ENCODE peak calls at places on chromosomes 4 and X, in nine cellular contexts. T is pancreas; P is CD8-positive, alpha-beta T cell; R is cardiac muscle cell; E is sigmoid colon; Z is transverse colon; Y is activated B cell treated with CpG ODN at 0.5 μM for 24 hours; O is uterus; X is coronary artery. I is an unnamed sample.

GRCh38 chr4:166284221-166284620 is 411.2 kb downstream of the TLL1 start:
- DNase-seq in T (no peak), P (no peak), R (no peak), E (no peak), Z (no peak), Y (no peak), O (no peak), X (no peak), I (no peak)

GRCh38 chr4:108224628-108225053 is 55.9 kb upstream of the LEF1 start:
- DNase-seq in T (peak; percentile 7), P (no peak), R (peak; percentile 62), E (no peak), Z (no peak), Y (no peak), O (no peak), X (no peak), I (no peak)

GRCh38 chrX:138708268-138708667 is 3.2 kb downstream of the FGF13 start:
- DNase-seq in T (no peak), P (no peak), R (no peak), E (no peak), Z (no peak), Y (no peak), O (no peak), X (no peak), I (no peak)

GRCh38 chr4:25065901-25066610 is 35.3 kb upstream of the LGI2 start:
- DNase-seq in T (no peak), P (no peak), R (peak; percentile 72), E (no peak), Z (no peak), Y (no peak), O (peak; percentile 37), X (no peak), I (no peak)

GRCh38 chr4:25424539-25425228 is 47.6 kb downstream of the ANAPC4 start:
- DNase-seq in T (no peak), P (no peak), R (no peak), E (no peak), Z (no peak), Y (no peak), O (peak; percentile 61), X (no peak), I (no peak)

GRCh38 chrX:125203737-125204578 is 115.7 kb upstream of the TEX13C start:
- DNase-seq in T (no peak), P (peak; percentile 4), R (no peak), E (no peak), Z (no peak), Y (no peak), O (peak; percentile 16), X (no peak), I (no peak)

GRCh38 chr4:145957307-145957706 is 18.7 kb upstream of the ZNF827 start:
- DNase-seq in T (no peak), P (no peak), R (peak; percentile 56), E (no peak), Z (no peak), Y (no peak), O (no peak), X (no peak), I (no peak)

GRCh38 chr4:139319571-139319970 is 17.3 kb upstream of the NDUFC1 start:
- DNase-seq in T (no peak), P (no peak), R (no peak), E (no peak), Z (no peak), Y (no peak), O (no peak), X (no peak), I (no peak)

GRCh38 chrX:53223955-53224859 is 800 bp downstream of the KDM5C start:
- DNase-seq in T (no peak), P (no peak), R (peak; percentile 16), E (no peak), Z (peak; percentile 22), Y (no peak), O (peak; percentile 22), X (no peak), I (no peak)

GRCh38 chr4:159269143-159269542 is 166.3 kb downstream of the RAPGEF2 start:
- DNase-seq in T (no peak), P (no peak), R (no peak), E (no peak), Z (no peak), Y (no peak), O (no peak), X (no peak), I (no peak)

GRCh38 chr4:1600811-1601532 is 83.1 kb downstream of the FAM53A start:
- DNase-seq in T (no peak), P (no peak), R (no peak), E (peak; percentile 57), Z (no peak), Y (no peak), O (no peak), X (no peak), I (no peak)

GRCh38 chrX:130084651-130085237 is 25.6 kb downstream of the ELF4 start:
- DNase-seq in T (no peak), P (no peak), R (no peak), E (no peak), Z (no peak), Y (no peak), O (no peak), X (no peak), I (no peak)

GRCh38 chrX:80216086-80216485 is 201.5 kb downstream of the TBX22 start:
- DNase-seq in T (no peak), P (no peak), R (peak; percentile 69), E (no peak), Z (no peak), Y (no peak), O (no peak), X (no peak), I (no peak)

GRCh38 chrX:105876658-105877057 is 54.3 kb downstream of the NRK start:
- DNase-seq in T (no peak), P (no peak), R (peak; percentile 16), E (no peak), Z (no peak), Y (no peak), O (no peak), X (no peak), I (no peak)

GRCh38 chrX:11465648-11466411 is 172.6 kb downstream of the AMELX start:
- DNase-seq in T (no peak), P (no peak), R (no peak), E (no peak), Z (no peak), Y (no peak), O (no peak), X (no peak), I (no peak)

GRCh38 chr4:116180056-116180690 is 905.2 kb downstream of the TRAM1L1 start:
- DNase-seq in T (no peak), P (no peak), R (peak; percentile 5), E (no peak), Z (no peak), Y (no peak), O (no peak), X (no peak), I (no peak)
- TF ChIP-seq CTCF in T (no peak), P (no peak), R (no peak), E (no peak), Z (no peak), Y (no peak), O (no peak), X (no peak), I (peak; percentile 22)

GRCh38 chrX:117998171-117998570 is 118.4 kb downstream of the KLHL13 start:
- DNase-seq in T (no peak), P (no peak), R (no peak), E (no peak), Z (no peak), Y (no peak), O (no peak), X (no peak), I (no peak)

GRCh38 chrX:118000518-118000917 is 116.1 kb downstream of the KLHL13 start:
- DNase-seq in T (no peak), P (no peak), R (no peak), E (no peak), Z (no peak), Y (no peak), O (no peak), X (no peak), I (no peak)

GRCh38 chrX:117995378-117995777 is 121.2 kb downstream of the KLHL13 start:
- DNase-seq in T (no peak), P (no peak), R (no peak), E (no peak), Z (no peak), Y (no peak), O (no peak), X (no peak), I (no peak)

GRCh38 chrX:117996408-117996807 is 120.2 kb downstream of the KLHL13 start:
- DNase-seq in T (no peak), P (no peak), R (no peak), E (no peak), Z (no peak), Y (no peak), O (no peak), X (no peak), I (no peak)

GRCh38 chrX:117996918-117997480 is 119.6 kb downstream of the KLHL13 start:
- DNase-seq in T (no peak), P (no peak), R (no peak), E (no peak), Z (no peak), Y (no peak), O (no peak), X (no peak), I (no peak)
- TF ChIP-seq CTCF in T (no peak), P (no peak), R (peak; percentile 23), E (no peak), Z (peak; percentile 32), Y (no peak), O (peak; percentile 6), X (no peak), I (no peak)

GRCh38 chrX:149470960-149471359 is 34.1 kb downstream of the IDS start:
- DNase-seq in T (peak; percentile 49), P (peak; percentile 65), R (peak; percentile 68), E (peak; percentile 80), Z (peak; percentile 73), Y (peak; percentile 34), O (peak; percentile 68), X (peak; percentile 84), I (peak; percentile 70)
- TF ChIP-seq CTCF in T (peak; percentile 89), P (peak; percentile 73), R (peak; percentile 72), E (peak; percentile 72), Z (peak; percentile 87), Y (no peak), O (peak; percentile 73), X (peak; percentile 53), I (peak; percentile 84)

GRCh38 chr4:22241415-22241814 is 274.5 kb downstream of the ADGRA3 start:
- DNase-seq in T (no peak), P (no peak), R (no peak), E (no peak), Z (no peak), Y (no peak), O (no peak), X (no peak), I (no peak)
- TF ChIP-seq CTCF in T (no peak), P (no peak), R (no peak), E (no peak), Z (no peak), Y (no peak), O (no peak), X (no peak), I (no peak)

DNA sequence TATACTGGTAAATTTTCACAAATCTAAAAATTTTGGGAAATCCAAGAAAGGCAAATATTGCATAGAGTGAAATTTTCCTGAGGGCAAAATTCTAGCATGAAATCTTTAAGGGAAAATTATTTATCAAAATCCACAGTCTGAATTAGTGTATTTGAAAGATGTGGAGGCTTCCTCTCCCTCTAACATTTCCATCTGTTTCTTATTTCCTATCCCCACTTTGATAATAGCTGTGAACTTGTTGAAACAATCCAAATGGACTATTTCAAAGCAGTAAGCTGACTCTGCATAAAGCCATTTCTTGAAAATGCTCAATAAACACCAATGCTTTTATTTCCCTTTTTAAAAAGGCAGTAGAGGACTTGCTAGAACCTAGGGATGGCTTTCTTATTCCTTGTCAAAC is 107.3 kb upstream of the PABPC4L start:
- DNase-seq in T (no peak), P (no peak), R (no peak), E (no peak), Z (no peak), Y (no peak), O (no peak), X (no peak), I (no peak)
- TF ChIP-seq CTCF in T (no peak), P (no peak), R (no peak), E (no peak), Z (no peak), Y (no peak), O (no peak), X (no peak), I (no peak)

I was measured in left lung.